ENCODE peak calls at places on chromosomes 13 and 19, in five cellular contexts. One of them, this sample, is unnamed. For H3K9me3, the result is how much of the 10 kb centered on the place peaks cover.

GRCh38 chr13:37194428-37194861 is 89.0 kb upstream of the CSNK1A1L start:
- DNase-seq in heart left ventricle: no peak
- DNase-seq in A549: no peak
- DNase-seq in ovary: no peak
- DNase-seq in sigmoid colon: no peak
- DNase-seq in this sample: no peak

GRCh38 chr13:109611912-109612691 is 174.3 kb downstream of the IRS2 start:
- DNase-seq in sigmoid colon: no peak
- DNase-seq in ovary: no peak
- DNase-seq in A549: no peak
- DNase-seq in heart left ventricle: no peak
- DNase-seq in this sample: no peak

GRCh38 chr19:8208710-8209110 is 460 bp upstream of the CERS4 start:
- DNase-seq in A549: no peak
- DNase-seq in heart left ventricle: no peak
- DNase-seq in ovary: no peak
- DNase-seq in sigmoid colon: no peak
- DNase-seq in this sample: no peak

GRCh38 chr19:18254546-18255500 is 19.4 kb downstream of the IQCN start:
- DNase-seq in ovary: no peak
- DNase-seq in A549: no peak
- DNase-seq in sigmoid colon: no peak
- DNase-seq in heart left ventricle: no peak
- DNase-seq in this sample: no peak

GRCh38 chr19:14472202-14472961 is 2.8 kb downstream of the PTGER1 start:
- DNase-seq in A549: peak
- DNase-seq in heart left ventricle: peak
- DNase-seq in ovary: peak
- DNase-seq in sigmoid colon: no peak
- DNase-seq in this sample: no peak

GRCh38 chr19:23597661-23598060 is 89.4 kb downstream of the ZNF675 start:
- DNase-seq in A549: no peak
- DNase-seq in heart left ventricle: no peak
- DNase-seq in sigmoid colon: no peak
- DNase-seq in ovary: no peak
- DNase-seq in this sample: no peak

GRCh38 chr19:3179739-3180293 is 1.2 kb downstream of the S1PR4 start:
- DNase-seq in ovary: no peak
- DNase-seq in A549: no peak
- DNase-seq in heart left ventricle: no peak
- DNase-seq in sigmoid colon: no peak
- DNase-seq in this sample: no peak

GRCh38 chr13:69683921-69684663 is 423.5 kb upstream of the ATXN8OS start:
- DNase-seq in A549: no peak
- DNase-seq in sigmoid colon: no peak
- DNase-seq in heart left ventricle: no peak
- DNase-seq in ovary: no peak
- DNase-seq in this sample: no peak

GRCh38 chr13:77563110-77563509 is 27.6 kb downstream of the SCEL start:
- DNase-seq in A549: no peak
- DNase-seq in heart left ventricle: no peak
- DNase-seq in sigmoid colon: no peak
- DNase-seq in ovary: no peak
- DNase-seq in this sample: no peak

GRCh38 chr13:46844431-46844830 is 47.5 kb upstream of the ESD start:
- DNase-seq in ovary: no peak
- DNase-seq in heart left ventricle: no peak
- DNase-seq in A549: no peak
- DNase-seq in sigmoid colon: no peak
- DNase-seq in this sample: no peak

GRCh38 chr13:112014857-112015256 is 52.1 kb upstream of the SOX1 start:
- DNase-seq in ovary: no peak
- DNase-seq in heart left ventricle: no peak
- DNase-seq in sigmoid colon: no peak
- DNase-seq in A549: no peak
- DNase-seq in this sample: no peak

GRCh38 chr19:49906879-49907564 is 10.3 kb upstream of the IL4I1 start:
- DNase-seq in heart left ventricle: no peak
- DNase-seq in sigmoid colon: no peak
- DNase-seq in A549: no peak
- DNase-seq in ovary: no peak
- DNase-seq in this sample: no peak

GRCh38 chr13:93309886-93310520 is 83.4 kb downstream of the GPC6 start:
- DNase-seq in ovary: no peak
- DNase-seq in sigmoid colon: no peak
- DNase-seq in heart left ventricle: no peak
- DNase-seq in A549: peak
- DNase-seq in this sample: no peak

GRCh38 chr13:112722433-112723250 is 32.8 kb downstream of the ATP11A start:
- DNase-seq in ovary: peak
- DNase-seq in A549: peak
- DNase-seq in sigmoid colon: no peak
- DNase-seq in heart left ventricle: peak
- DNase-seq in this sample: no peak

GRCh38 chr19:8731428-8732169 is 10.2 kb downstream of the OR2Z1 start:
- DNase-seq in A549: no peak
- DNase-seq in heart left ventricle: no peak
- DNase-seq in ovary: no peak
- DNase-seq in sigmoid colon: no peak
- DNase-seq in this sample: no peak

GRCh38 chr13:35925669-35926068 is 205.5 kb downstream of the DCLK1 start:
- DNase-seq in heart left ventricle: no peak
- DNase-seq in A549: no peak
- DNase-seq in sigmoid colon: no peak
- DNase-seq in ovary: no peak
- DNase-seq in this sample: no peak

GRCh38 chr19:41957161-41957837 is 1.8 kb downstream of the RABAC1 start:
- DNase-seq in A549: no peak
- DNase-seq in ovary: no peak
- DNase-seq in sigmoid colon: no peak
- DNase-seq in heart left ventricle: no peak
- DNase-seq in this sample: no peak

GRCh38 chr19:5889288-5889971 is 14.2 kb downstream of the NDUFA11 start:
- DNase-seq in heart left ventricle: no peak
- DNase-seq in sigmoid colon: no peak
- DNase-seq in A549: no peak
- DNase-seq in ovary: no peak
- DNase-seq in this sample: no peak

GRCh38 chr13:98717256-98717655 is 35.2 kb downstream of the SLC15A1 start:
- DNase-seq in heart left ventricle: no peak
- DNase-seq in ovary: no peak
- DNase-seq in A549: peak
- DNase-seq in sigmoid colon: no peak
- DNase-seq in this sample: no peak

GRCh38 chr13:93685900-93686299 is 459.3 kb downstream of the GPC6 start:
- DNase-seq in ovary: no peak
- DNase-seq in sigmoid colon: no peak
- DNase-seq in A549: no peak
- DNase-seq in heart left ventricle: no peak
- DNase-seq in this sample: no peak

GRCh38 chr13:112887151-112887550 is 81.9 kb upstream of the MCF2L start:
- DNase-seq in ovary: no peak
- DNase-seq in heart left ventricle: no peak
- DNase-seq in sigmoid colon: no peak
- DNase-seq in A549: no peak
- DNase-seq in this sample: no peak

GRCh38 chr13:78121001-78121400 is 202.4 kb upstream of the EDNRB start:
- DNase-seq in ovary: no peak
- DNase-seq in heart left ventricle: no peak
- DNase-seq in sigmoid colon: no peak
- DNase-seq in A549: no peak
- DNase-seq in this sample: no peak

GRCh38 chr13:28394422-28394821 is 100.5 kb downstream of the FLT1 start:
- DNase-seq in A549: no peak
- DNase-seq in ovary: no peak
- DNase-seq in sigmoid colon: no peak
- DNase-seq in heart left ventricle: no peak
- DNase-seq in this sample: no peak

GRCh38 chr13:87274209-87274819 is 396.9 kb upstream of the SLITRK5 start:
- DNase-seq in A549: peak
- DNase-seq in ovary: no peak
- DNase-seq in sigmoid colon: no peak
- DNase-seq in heart left ventricle: no peak
- DNase-seq in this sample: no peak

GRCh38 chr19:44580366-44580895 is 32.9 kb upstream of the IGSF23 start:
- DNase-seq in A549: no peak
- DNase-seq in heart left ventricle: no peak
- DNase-seq in sigmoid colon: no peak
- DNase-seq in ovary: no peak
- DNase-seq in this sample: no peak

GRCh38 chr13:29847501-29847983 is 2.9 kb downstream of the UBL3 start:
- DNase-seq in A549: peak
- DNase-seq in ovary: peak
- DNase-seq in sigmoid colon: no peak
- DNase-seq in heart left ventricle: no peak
- DNase-seq in this sample: peak

GRCh38 chr19:55459950-55460657 is 1.3 kb downstream of the ISOC2 start:
- DNase-seq in ovary: no peak
- DNase-seq in sigmoid colon: no peak
- DNase-seq in A549: no peak
- DNase-seq in heart left ventricle: no peak
- DNase-seq in this sample: no peak

GRCh38 chr19:2064788-2065524 is 13.9 kb upstream of the MKNK2 start:
- DNase-seq in sigmoid colon: peak
- DNase-seq in ovary: no peak
- DNase-seq in heart left ventricle: peak
- DNase-seq in A549: no peak
- DNase-seq in this sample: no peak

GRCh38 chr13:83941669-83942335 is 59.5 kb upstream of the SLITRK1 start:
- DNase-seq in sigmoid colon: no peak
- DNase-seq in heart left ventricle: no peak
- DNase-seq in A549: peak
- DNase-seq in ovary: no peak
- DNase-seq in this sample: no peak

GRCh38 chr19:52566588-52566987 is 3.5 kb upstream of the ZNF701 start:
- DNase-seq in heart left ventricle: no peak
- DNase-seq in ovary: no peak
- DNase-seq in sigmoid colon: no peak
- DNase-seq in A549: peak
- DNase-seq in this sample: no peak

GRCh38 chr13:28494861-28495585 is at the start of gene FLT1:
- DNase-seq in heart left ventricle: peak
- DNase-seq in sigmoid colon: no peak
- DNase-seq in A549: no peak
- DNase-seq in ovary: no peak
- DNase-seq in this sample: no peak

GRCh38 chr13:49190901-49191300 is 29.2 kb upstream of the MLNR start:
- DNase-seq in heart left ventricle: no peak
- DNase-seq in A549: no peak
- DNase-seq in ovary: no peak
- DNase-seq in sigmoid colon: no peak
- DNase-seq in this sample: no peak

GRCh38 chr19:19946226-19946625 is 45.5 kb downstream of the ZNF93 start:
- DNase-seq in heart left ventricle: no peak
- DNase-seq in ovary: no peak
- DNase-seq in sigmoid colon: no peak
- DNase-seq in A549: no peak
- DNase-seq in this sample: no peak
- H3K9me3 ChIP-seq in heart left ventricle: under half
- H3K9me3 ChIP-seq in ovary: under half
- H3K9me3 ChIP-seq in sigmoid colon: under half
- H3K9me3 ChIP-seq in A549: under half
- H3K9me3 ChIP-seq in this sample: under half

DNA sequence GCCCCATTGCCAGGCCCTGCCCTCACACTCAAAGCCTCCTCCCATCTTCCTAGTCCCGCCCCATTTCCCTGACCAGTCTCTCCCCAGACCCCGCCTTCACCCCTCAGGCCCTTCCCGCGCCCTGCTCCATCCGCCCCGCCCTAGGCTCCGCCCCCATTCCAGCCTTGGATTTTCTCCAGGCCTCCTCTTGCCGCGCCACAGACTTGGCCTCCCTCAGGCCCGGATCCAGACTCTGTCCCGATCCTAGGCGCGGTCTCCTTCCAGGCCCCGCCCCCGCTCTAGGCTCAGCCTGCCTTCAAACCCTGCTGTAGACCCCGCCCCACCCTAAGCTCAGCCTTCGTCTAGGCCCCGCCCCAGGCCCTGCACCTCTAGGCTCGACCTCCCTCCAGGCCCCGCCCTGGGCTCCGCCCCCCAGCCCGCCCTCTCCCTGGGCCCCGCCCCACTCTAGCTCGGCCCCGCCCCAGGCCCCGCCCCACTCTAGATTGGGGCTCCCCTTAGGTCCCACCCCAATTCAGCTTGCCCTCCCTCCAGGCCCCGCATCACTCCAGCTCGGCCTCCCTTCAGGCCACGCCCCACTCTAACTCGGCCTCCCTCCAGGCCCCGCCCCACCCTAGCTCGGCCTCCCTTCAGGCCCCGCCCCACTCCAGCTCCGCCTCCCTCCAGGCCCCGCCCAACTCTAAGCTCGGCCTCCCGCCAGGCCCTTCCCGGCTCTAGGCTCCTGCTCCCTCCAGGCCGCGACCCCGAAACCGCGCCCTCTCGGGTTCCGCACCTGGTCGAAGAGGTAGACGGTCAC is 18.5 kb downstream of the LMTK3 start:
- DNase-seq in heart left ventricle: peak
- DNase-seq in A549: peak
- DNase-seq in ovary: peak
- DNase-seq in sigmoid colon: peak
- DNase-seq in this sample: peak
- TF ChIP-seq POLR2A in heart left ventricle: peak
- TF ChIP-seq POLR2A in A549: peak
- TF ChIP-seq POLR2A in ovary: peak
- TF ChIP-seq POLR2A in sigmoid colon: peak
- TF ChIP-seq POLR2A in this sample: peak

GRCh38 chr13:21435231-21435630 is 23.9 kb downstream of the ZDHHC20 start:
- DNase-seq in sigmoid colon: no peak
- DNase-seq in heart left ventricle: no peak
- DNase-seq in ovary: no peak
- DNase-seq in A549: no peak
- DNase-seq in this sample: no peak
- H3K9me3 ChIP-seq in sigmoid colon: under half
- H3K9me3 ChIP-seq in heart left ventricle: under half
- H3K9me3 ChIP-seq in ovary: under half
- H3K9me3 ChIP-seq in A549: under half
- H3K9me3 ChIP-seq in this sample: under half

DNA sequence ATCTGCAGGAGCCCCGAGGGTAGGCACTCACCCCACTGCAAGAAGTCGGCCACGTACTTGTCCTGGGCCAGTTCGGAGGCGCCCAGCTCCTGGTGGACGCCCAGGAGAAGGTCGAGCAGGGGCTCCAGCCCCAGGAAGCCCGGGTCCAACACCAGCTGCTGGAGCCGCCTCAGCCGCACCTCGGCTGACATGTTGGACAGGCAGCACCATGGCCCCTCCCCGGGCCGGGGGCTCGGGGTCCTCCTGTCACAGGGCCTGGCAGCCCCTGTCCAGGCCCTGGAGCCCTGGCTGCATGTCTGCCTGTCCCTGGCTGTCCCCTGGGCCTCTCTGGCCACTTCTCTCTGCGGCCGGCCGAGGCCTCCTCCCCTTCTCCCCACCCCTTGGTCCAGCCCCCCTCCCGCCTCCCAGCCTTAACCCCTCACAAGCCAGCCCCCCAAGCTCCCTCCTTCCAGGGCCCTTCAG is at the start of gene DMPK:
- DNase-seq in A549: no peak
- DNase-seq in heart left ventricle: peak
- DNase-seq in sigmoid colon: peak
- DNase-seq in ovary: peak
- DNase-seq in this sample: no peak
- TF ChIP-seq POLR2A in A549: no peak
- TF ChIP-seq POLR2A in heart left ventricle: peak
- TF ChIP-seq POLR2A in sigmoid colon: peak
- TF ChIP-seq POLR2A in ovary: no peak
- TF ChIP-seq POLR2A in this sample: peak